ENCODE peak calls at places on chromosomes 6 and 20, in ten cellular contexts. M is H1; P is cardiac fibroblast; C is naive thymus-derived CD4-positive, alpha-beta T cell; F is GM23338; R is aorta; U is uterus; K is left ventricle myocardium inferior; S is osteoblast; Q is stomach. W is an unnamed sample.

GRCh38 chr6:26199773-26200728 is 112.8 kb downstream of the HFE start:
- DNase-seq in Q (no peak), U (no peak), S (no peak), M (no peak), R (no peak), P (peak; percentile 64), F (peak; percentile 52), C (no peak), K (no peak), W (no peak)

GRCh38 chr6:44127186-44128019 is at the start of the genes MRPL14 and TMEM63B:
- DNase-seq in P (peak; percentile 88), S (peak; percentile 100), C (peak; percentile 91), R (peak; percentile 97), Q (peak; percentile 93), U (peak; percentile 80), M (peak; percentile 59), K (peak; percentile 86), F (peak; percentile 90), W (peak; percentile 90)

GRCh38 chr20:5222919-5223634 is 93.7 kb downstream of the PROKR2 start:
- DNase-seq in K (peak; percentile 27), S (peak; percentile 93), C (peak; percentile 41), P (peak; percentile 73), F (peak; percentile 88), U (no peak), Q (peak; percentile 58), M (peak; percentile 13), R (peak; percentile 81), W (peak; percentile 22)

GRCh38 chr6:144373195-144373594 is 88.1 kb downstream of the UTRN start:
- DNase-seq in U (no peak), C (no peak), F (no peak), Q (no peak), K (no peak), R (no peak), P (no peak), M (no peak), S (no peak), W (no peak)

GRCh38 chr20:5608104-5608447 is 142.1 kb upstream of the SHLD1 start:
- DNase-seq in S (no peak), C (no peak), M (no peak), K (no peak), P (no peak), Q (no peak), R (no peak), U (no peak), F (no peak), W (no peak)

GRCh38 chr20:63544958-63545516 is 2.5 kb downstream of the SRMS start:
- DNase-seq in C (no peak), M (no peak), U (no peak), R (no peak), K (no peak), F (no peak), P (no peak), S (no peak), Q (peak; percentile 43), W (no peak)

GRCh38 chr6:31655349-31656237 is at the start of gene APOM:
- DNase-seq in M (no peak), P (no peak), S (no peak), F (no peak), U (no peak), Q (no peak), K (no peak), C (no peak), R (no peak), W (no peak)

GRCh38 chr20:48329676-48330644 is 497.8 kb downstream of the PREX1 start:
- DNase-seq in M (peak; percentile 25), C (no peak), R (no peak), Q (no peak), U (no peak), K (no peak), S (peak; percentile 87), P (peak; percentile 15), F (peak; percentile 60), W (no peak)

GRCh38 chr6:129707028-129707427 is 2.9 kb downstream of the ARHGAP18 start:
- DNase-seq in M (no peak), Q (no peak), S (no peak), U (no peak), K (no peak), F (no peak), C (no peak), P (no peak), R (no peak), W (no peak)

GRCh38 chr6:129708496-129709216 is 1.3 kb downstream of the ARHGAP18 start:
- DNase-seq in S (no peak), M (no peak), C (no peak), P (no peak), R (no peak), F (no peak), Q (no peak), U (no peak), K (no peak), W (no peak)

GRCh38 chr6:129709909-129710721 is at the start of gene ARHGAP18:
- DNase-seq in C (peak; percentile 53), U (peak; percentile 85), F (peak; percentile 91), M (peak; percentile 70), K (peak; percentile 89), S (no peak), Q (peak; percentile 94), P (peak; percentile 92), R (peak; percentile 95), W (peak; percentile 62)

GRCh38 chr6:129709451-129709908 is 497 bp downstream of the ARHGAP18 start:
- DNase-seq in R (no peak), M (no peak), F (no peak), S (no peak), Q (peak; percentile 38), K (no peak), U (peak; percentile 23), P (peak; percentile 61), C (no peak), W (no peak)

DNA sequence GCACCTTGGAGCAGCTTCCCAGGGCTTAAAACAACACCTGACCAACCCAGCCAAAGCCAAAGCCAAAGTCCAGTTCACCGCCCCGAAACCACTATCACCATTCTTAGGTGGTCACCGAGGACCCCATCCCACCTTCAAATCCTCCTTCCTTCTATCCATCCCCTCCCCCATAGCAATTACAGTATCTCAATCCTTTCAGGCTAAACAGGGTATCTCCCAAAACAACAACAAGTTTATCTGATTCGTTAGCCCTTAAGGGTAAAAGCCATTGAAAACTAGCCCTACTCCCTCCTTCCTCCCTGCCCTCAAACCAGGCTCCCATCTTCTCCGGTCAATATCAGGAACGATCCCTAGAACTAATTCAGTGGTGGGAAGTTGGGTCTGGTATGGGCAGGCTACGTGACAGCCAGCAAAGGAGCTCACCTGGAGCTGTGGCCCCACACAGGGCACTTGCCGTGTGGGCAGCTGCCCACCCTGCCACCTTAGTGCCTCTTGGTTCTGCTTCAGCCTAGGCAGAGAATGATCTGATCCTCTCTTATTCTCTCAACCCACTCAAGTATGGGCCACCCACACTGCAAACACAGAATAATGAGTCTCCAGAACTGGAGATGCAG is 2.0 kb downstream of the ARHGAP18 start:
- DNase-seq in F (no peak), M (no peak), Q (no peak), R (no peak), P (no peak), K (no peak), U (no peak), S (no peak), C (no peak), W (no peak)
- H3K4me3 ChIP-seq in F (no peak overlapping the region), M (no peak overlapping the region), Q (peak overlapping the region; percentile 64), R (no peak overlapping the region), P (peak overlapping the region; percentile 78), K (peak overlapping the region; percentile 73), U (no peak overlapping the region), S (peak overlapping the region; percentile 75), C (no peak overlapping the region), W (no peak overlapping the region)

GRCh38 chr20:19888269-19888669 is 128.9 kb upstream of the NAA20 start:
- DNase-seq in U (peak; percentile 21), C (no peak), S (no peak), M (no peak), F (no peak), R (no peak), P (peak; percentile 33), K (no peak), Q (no peak), W (no peak)

GRCh38 chr20:19886666-19887288 is 128.7 kb downstream of the RIN2 start:
- DNase-seq in F (peak; percentile 37), Q (no peak), C (no peak), K (no peak), M (no peak), P (peak; percentile 44), S (no peak), R (no peak), U (no peak), W (no peak)

GRCh38 chr20:19890358-19891117 is 126.6 kb upstream of the NAA20 start:
- DNase-seq in S (no peak), F (no peak), Q (no peak), P (no peak), K (no peak), M (no peak), C (no peak), R (no peak), U (no peak), W (no peak)

GRCh38 chr20:19887566-19888268 is 129.4 kb upstream of the NAA20 start:
- DNase-seq in F (no peak), P (no peak), R (no peak), S (no peak), K (no peak), M (no peak), C (no peak), Q (no peak), U (no peak), W (no peak)

DNA sequence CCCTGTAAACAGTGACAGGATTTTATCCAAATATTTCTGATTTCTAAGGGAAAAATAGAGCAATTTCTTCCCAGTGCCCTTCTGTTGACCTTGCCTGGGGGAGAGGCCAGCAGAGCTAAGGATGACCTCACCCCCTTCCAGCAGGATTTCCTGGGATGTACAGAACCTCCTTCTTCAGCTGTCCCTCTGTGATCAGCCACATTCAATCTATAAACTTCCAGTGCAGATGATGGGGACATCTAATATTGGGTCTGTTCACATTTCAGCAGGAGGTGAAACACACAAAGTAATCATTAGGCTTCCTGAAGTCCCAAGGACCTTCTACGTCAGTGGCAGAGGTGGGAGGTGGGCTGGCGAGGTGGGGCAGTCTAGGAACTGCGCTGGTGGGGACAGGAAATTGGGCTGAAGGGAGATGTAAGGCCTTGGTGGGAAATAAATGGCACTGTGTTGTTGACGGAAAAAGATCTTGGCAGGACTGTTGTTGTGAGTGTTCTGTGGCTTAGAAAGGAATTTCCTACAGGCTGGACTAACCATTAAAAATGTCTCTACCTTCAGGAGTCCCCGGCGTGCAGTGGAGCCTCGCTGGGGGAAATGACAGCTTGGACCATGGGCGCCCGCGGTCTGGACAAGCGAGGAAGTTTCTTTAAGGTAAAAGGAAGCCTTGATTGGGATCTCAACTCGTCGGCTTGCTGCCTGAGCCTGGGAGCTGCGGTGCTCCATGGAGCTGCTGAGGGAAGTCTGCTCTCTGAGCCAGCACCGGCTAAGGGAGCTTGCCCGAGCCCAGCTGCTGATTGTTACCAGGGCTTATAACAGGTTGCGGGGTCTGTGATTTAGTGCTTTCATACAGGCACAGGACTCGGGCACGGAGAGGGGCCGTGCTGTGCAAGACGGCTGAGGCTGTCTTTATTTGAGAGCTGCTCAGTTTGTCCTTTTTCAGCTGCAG is 127.9 kb upstream of the NAA20 start:
- DNase-seq in R (peak; percentile 79), M (no peak), K (peak; percentile 56), Q (no peak), U (peak; percentile 60), P (peak; percentile 87), C (no peak), F (peak; percentile 7), S (peak; percentile 90), W (no peak)
- H3K4me3 ChIP-seq in R (peak overlapping the region; percentile 2), M (no peak overlapping the region), K (peak overlapping the region; percentile 66), Q (peak overlapping the region; percentile 35), U (peak overlapping the region; percentile 18), P (peak overlapping the region; percentile 24), C (no peak overlapping the region), F (no peak overlapping the region), S (peak overlapping the region; percentile 64), W (no peak overlapping the region)

DNA sequence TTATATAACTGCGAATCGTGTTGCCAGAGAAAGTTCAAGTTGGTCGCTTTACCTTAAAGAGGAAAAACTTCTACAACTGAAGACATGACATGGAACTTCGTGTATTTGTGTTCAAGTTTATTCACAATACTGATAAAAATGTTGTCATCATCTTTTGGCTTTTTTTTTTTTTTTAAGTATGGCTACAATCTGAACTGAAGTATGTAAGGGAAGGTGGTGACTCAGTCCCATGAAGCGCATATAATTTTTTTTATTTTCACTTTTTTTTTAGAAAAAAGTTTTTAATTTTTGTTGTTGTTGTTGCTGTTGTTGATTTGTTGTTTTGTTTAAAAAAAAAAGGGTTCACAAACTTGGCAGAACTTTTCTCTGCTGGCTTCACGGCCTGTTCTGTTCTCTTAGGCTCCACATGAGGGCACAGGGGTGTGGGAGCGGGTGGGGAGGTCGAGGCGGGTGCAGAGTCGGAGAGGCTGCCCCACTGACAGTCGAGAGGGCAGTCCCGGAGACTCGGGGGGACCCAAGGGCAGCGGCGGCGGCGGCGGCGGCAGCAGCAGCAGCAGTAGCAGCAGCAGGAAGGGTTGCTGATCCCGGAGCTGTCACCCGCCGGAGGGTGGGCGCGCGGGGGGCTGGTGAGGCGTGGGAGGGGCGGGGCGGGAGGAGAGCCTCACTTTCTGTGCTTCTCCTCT is 17.0 kb downstream of the TFAP2A start:
- DNase-seq in R (no peak), S (no peak), K (no peak), M (no peak), F (no peak), Q (no peak), C (no peak), P (no peak), U (no peak), W (no peak)
- H3K4me3 ChIP-seq in R (no peak overlapping the region), S (no peak overlapping the region), K (no peak overlapping the region), M (peak overlapping the region; percentile 25), F (peak overlapping the region; percentile 42), Q (no peak overlapping the region), C (no peak overlapping the region), P (no peak overlapping the region), U (no peak overlapping the region), W (no peak overlapping the region)

GRCh38 chr6:117920493-117920845 is 13.4 kb downstream of the SLC35F1 start:
- DNase-seq in M (no peak), F (peak; percentile 34), C (no peak), Q (no peak), P (no peak), S (no peak), U (no peak), K (no peak), R (no peak), W (no peak)
- H3K4me3 ChIP-seq in M (peak overlapping the region; percentile 70), F (peak overlapping the region; percentile 65), C (no peak overlapping the region), Q (peak overlapping the region; percentile 39), P (no peak overlapping the region), S (no peak overlapping the region), U (peak overlapping the region; percentile 16), K (peak overlapping the region; percentile 58), R (no peak overlapping the region), W (no peak overlapping the region)

W was measured in effector memory CD4-positive, alpha-beta T cell.